ENCODE peak calls at places on chromosomes 16 and 17, in seven cellular contexts. One of them, this sample, is unnamed.

GRCh38 chr16:67666538-67667433 is at the start of the genes C16orf86 and ENKD1:
- DNase-seq in astrocyte of the spinal cord: peak
- DNase-seq in fibroblast of pulmonary artery: peak
- DNase-seq in BE2C: peak
- DNase-seq in mucosa of descending colon: peak
- DNase-seq in heart left ventricle: peak
- DNase-seq in Caco-2: peak
- DNase-seq in this sample: peak

GRCh38 chr16:56357291-56357764 is 68.0 kb downstream of the AMFR start:
- DNase-seq in astrocyte of the spinal cord: no peak
- DNase-seq in Caco-2: no peak
- DNase-seq in mucosa of descending colon: peak
- DNase-seq in heart left ventricle: peak
- DNase-seq in BE2C: no peak
- DNase-seq in fibroblast of pulmonary artery: peak
- DNase-seq in this sample: peak

GRCh38 chr16:89435051-89435450 is 55.3 kb downstream of the ANKRD11 start:
- DNase-seq in Caco-2: no peak
- DNase-seq in mucosa of descending colon: no peak
- DNase-seq in astrocyte of the spinal cord: no peak
- DNase-seq in heart left ventricle: no peak
- DNase-seq in fibroblast of pulmonary artery: no peak
- DNase-seq in BE2C: no peak
- DNase-seq in this sample: no peak

GRCh38 chr17:77215281-77215680 is 74.5 kb downstream of the SEC14L1 start:
- DNase-seq in mucosa of descending colon: no peak
- DNase-seq in fibroblast of pulmonary artery: no peak
- DNase-seq in BE2C: no peak
- DNase-seq in astrocyte of the spinal cord: no peak
- DNase-seq in heart left ventricle: no peak
- DNase-seq in Caco-2: no peak
- DNase-seq in this sample: no peak

GRCh38 chr17:75720656-75721462 is at the start of gene ITGB4:
- DNase-seq in fibroblast of pulmonary artery: no peak
- DNase-seq in astrocyte of the spinal cord: no peak
- DNase-seq in heart left ventricle: peak
- DNase-seq in Caco-2: peak
- DNase-seq in mucosa of descending colon: peak
- DNase-seq in BE2C: no peak
- DNase-seq in this sample: no peak

GRCh38 chr17:39730095-39730921 is at the start of gene MIEN1:
- DNase-seq in fibroblast of pulmonary artery: peak
- DNase-seq in BE2C: peak
- DNase-seq in Caco-2: peak
- DNase-seq in mucosa of descending colon: peak
- DNase-seq in heart left ventricle: peak
- DNase-seq in astrocyte of the spinal cord: peak
- DNase-seq in this sample: peak

GRCh38 chr16:75071621-75072020 is 45.0 kb downstream of the LDHD start:
- DNase-seq in BE2C: no peak
- DNase-seq in fibroblast of pulmonary artery: no peak
- DNase-seq in astrocyte of the spinal cord: no peak
- DNase-seq in heart left ventricle: no peak
- DNase-seq in Caco-2: no peak
- DNase-seq in mucosa of descending colon: no peak
- DNase-seq in this sample: no peak

GRCh38 chr16:31298958-31299357 is 39.2 kb downstream of the ITGAM start:
- DNase-seq in Caco-2: no peak
- DNase-seq in heart left ventricle: no peak
- DNase-seq in fibroblast of pulmonary artery: peak
- DNase-seq in astrocyte of the spinal cord: no peak
- DNase-seq in BE2C: no peak
- DNase-seq in mucosa of descending colon: no peak
- DNase-seq in this sample: no peak

GRCh38 chr17:2192367-2193028 is 111.1 kb downstream of the SMG6 start:
- DNase-seq in Caco-2: no peak
- DNase-seq in mucosa of descending colon: no peak
- DNase-seq in heart left ventricle: no peak
- DNase-seq in fibroblast of pulmonary artery: peak
- DNase-seq in astrocyte of the spinal cord: peak
- DNase-seq in BE2C: peak
- DNase-seq in this sample: peak

GRCh38 chr17:40447148-40447644 is 3.9 kb downstream of the IGFBP4 start:
- DNase-seq in Caco-2: no peak
- DNase-seq in BE2C: no peak
- DNase-seq in mucosa of descending colon: peak
- DNase-seq in astrocyte of the spinal cord: no peak
- DNase-seq in fibroblast of pulmonary artery: peak
- DNase-seq in heart left ventricle: peak
- DNase-seq in this sample: peak

GRCh38 chr17:40281663-40282062 is 6.0 kb upstream of the CDC6 start:
- DNase-seq in fibroblast of pulmonary artery: no peak
- DNase-seq in astrocyte of the spinal cord: no peak
- DNase-seq in BE2C: no peak
- DNase-seq in Caco-2: no peak
- DNase-seq in mucosa of descending colon: no peak
- DNase-seq in heart left ventricle: no peak
- DNase-seq in this sample: no peak

GRCh38 chr16:73179671-73180370 is 131.9 kb upstream of the ZFHX3 start:
- DNase-seq in heart left ventricle: peak
- DNase-seq in BE2C: no peak
- DNase-seq in astrocyte of the spinal cord: no peak
- DNase-seq in fibroblast of pulmonary artery: no peak
- DNase-seq in mucosa of descending colon: no peak
- DNase-seq in Caco-2: no peak
- DNase-seq in this sample: no peak

GRCh38 chr16:19766554-19766884 is 48.4 kb downstream of the IQCK start:
- DNase-seq in mucosa of descending colon: no peak
- DNase-seq in Caco-2: no peak
- DNase-seq in heart left ventricle: no peak
- DNase-seq in fibroblast of pulmonary artery: no peak
- DNase-seq in BE2C: no peak
- DNase-seq in astrocyte of the spinal cord: no peak
- DNase-seq in this sample: no peak

GRCh38 chr16:3152022-3152272 is 17.1 kb downstream of the ZNF213 start:
- DNase-seq in heart left ventricle: no peak
- DNase-seq in fibroblast of pulmonary artery: no peak
- DNase-seq in Caco-2: no peak
- DNase-seq in BE2C: no peak
- DNase-seq in astrocyte of the spinal cord: no peak
- DNase-seq in mucosa of descending colon: no peak
- DNase-seq in this sample: no peak

GRCh38 chr16:3698941-3699340 is 18.4 kb downstream of the TRAP1 start:
- DNase-seq in BE2C: no peak
- DNase-seq in astrocyte of the spinal cord: peak
- DNase-seq in fibroblast of pulmonary artery: no peak
- DNase-seq in heart left ventricle: no peak
- DNase-seq in Caco-2: no peak
- DNase-seq in mucosa of descending colon: no peak
- DNase-seq in this sample: no peak

GRCh38 chr17:68820825-68821481 is 134.2 kb downstream of the ABCA8 start:
- DNase-seq in heart left ventricle: no peak
- DNase-seq in BE2C: no peak
- DNase-seq in mucosa of descending colon: no peak
- DNase-seq in Caco-2: peak
- DNase-seq in astrocyte of the spinal cord: no peak
- DNase-seq in fibroblast of pulmonary artery: peak
- DNase-seq in this sample: no peak

GRCh38 chr16:4345439-4346204 is 5.5 kb downstream of the PAM16 start:
- DNase-seq in fibroblast of pulmonary artery: no peak
- DNase-seq in mucosa of descending colon: no peak
- DNase-seq in Caco-2: no peak
- DNase-seq in BE2C: no peak
- DNase-seq in heart left ventricle: no peak
- DNase-seq in astrocyte of the spinal cord: no peak
- DNase-seq in this sample: no peak

GRCh38 chr17:19579867-19580565 is 46.4 kb downstream of the SLC47A1 start:
- DNase-seq in BE2C: no peak
- DNase-seq in mucosa of descending colon: no peak
- DNase-seq in Caco-2: no peak
- DNase-seq in astrocyte of the spinal cord: no peak
- DNase-seq in heart left ventricle: no peak
- DNase-seq in fibroblast of pulmonary artery: peak
- DNase-seq in this sample: peak

GRCh38 chr16:56793504-56793903 is 63.6 kb downstream of the NUP93 start:
- DNase-seq in fibroblast of pulmonary artery: peak
- DNase-seq in BE2C: peak
- DNase-seq in astrocyte of the spinal cord: peak
- DNase-seq in mucosa of descending colon: no peak
- DNase-seq in heart left ventricle: no peak
- DNase-seq in Caco-2: peak
- DNase-seq in this sample: peak

GRCh38 chr17:53721101-53721500 is 101.6 kb upstream of the KIF2B start:
- DNase-seq in astrocyte of the spinal cord: peak
- DNase-seq in mucosa of descending colon: no peak
- DNase-seq in BE2C: no peak
- DNase-seq in heart left ventricle: no peak
- DNase-seq in Caco-2: no peak
- DNase-seq in fibroblast of pulmonary artery: no peak
- DNase-seq in this sample: peak

GRCh38 chr17:73598131-73598680 is 46.0 kb downstream of the SDK2 start:
- DNase-seq in Caco-2: no peak
- DNase-seq in astrocyte of the spinal cord: no peak
- DNase-seq in BE2C: peak
- DNase-seq in mucosa of descending colon: no peak
- DNase-seq in heart left ventricle: no peak
- DNase-seq in fibroblast of pulmonary artery: no peak
- DNase-seq in this sample: no peak

GRCh38 chr16:76653390-76654026 is 376.3 kb downstream of the CNTNAP4 start:
- DNase-seq in Caco-2: peak
- DNase-seq in BE2C: peak
- DNase-seq in fibroblast of pulmonary artery: peak
- DNase-seq in heart left ventricle: no peak
- DNase-seq in astrocyte of the spinal cord: peak
- DNase-seq in mucosa of descending colon: no peak
- DNase-seq in this sample: peak

GRCh38 chr16:55505333-55506015 is 3.4 kb upstream of the LPCAT2 start:
- DNase-seq in heart left ventricle: no peak
- DNase-seq in mucosa of descending colon: no peak
- DNase-seq in fibroblast of pulmonary artery: no peak
- DNase-seq in Caco-2: no peak
- DNase-seq in astrocyte of the spinal cord: no peak
- DNase-seq in BE2C: no peak
- DNase-seq in this sample: no peak

GRCh38 chr16:425740-426114 is 278 bp downstream of the RAB11FIP3 start:
- DNase-seq in BE2C: no peak
- DNase-seq in heart left ventricle: peak
- DNase-seq in astrocyte of the spinal cord: no peak
- DNase-seq in fibroblast of pulmonary artery: no peak
- DNase-seq in mucosa of descending colon: no peak
- DNase-seq in Caco-2: no peak
- DNase-seq in this sample: no peak

GRCh38 chr16:75256871-75257343 is 5.5 kb upstream of the BCAR1 start:
- DNase-seq in fibroblast of pulmonary artery: no peak
- DNase-seq in heart left ventricle: peak
- DNase-seq in astrocyte of the spinal cord: peak
- DNase-seq in Caco-2: no peak
- DNase-seq in BE2C: peak
- DNase-seq in mucosa of descending colon: peak
- DNase-seq in this sample: peak

GRCh38 chr16:87823146-87823929 is 46.0 kb downstream of the SLC7A5 start:
- DNase-seq in Caco-2: peak
- DNase-seq in fibroblast of pulmonary artery: no peak
- DNase-seq in astrocyte of the spinal cord: no peak
- DNase-seq in mucosa of descending colon: no peak
- DNase-seq in heart left ventricle: no peak
- DNase-seq in BE2C: peak
- DNase-seq in this sample: no peak
- TF ChIP-seq CTCF in Caco-2: no peak
- TF ChIP-seq CTCF in fibroblast of pulmonary artery: no peak
- TF ChIP-seq CTCF in astrocyte of the spinal cord: no peak
- TF ChIP-seq CTCF in mucosa of descending colon: no peak
- TF ChIP-seq CTCF in heart left ventricle: no peak
- TF ChIP-seq CTCF in BE2C: no peak
- TF ChIP-seq CTCF in this sample: no peak

GRCh38 chr17:34638526-34639260 is 59.3 kb downstream of the TMEM132E start:
- DNase-seq in mucosa of descending colon: no peak
- DNase-seq in Caco-2: no peak
- DNase-seq in fibroblast of pulmonary artery: no peak
- DNase-seq in BE2C: no peak
- DNase-seq in heart left ventricle: no peak
- DNase-seq in astrocyte of the spinal cord: no peak
- DNase-seq in this sample: no peak

GRCh38 chr17:34635876-34636275 is 56.5 kb downstream of the TMEM132E start:
- DNase-seq in Caco-2: no peak
- DNase-seq in mucosa of descending colon: no peak
- DNase-seq in heart left ventricle: no peak
- DNase-seq in BE2C: no peak
- DNase-seq in fibroblast of pulmonary artery: no peak
- DNase-seq in astrocyte of the spinal cord: no peak
- DNase-seq in this sample: no peak

GRCh38 chr17:34639706-34640425 is 60.5 kb downstream of the TMEM132E start:
- DNase-seq in fibroblast of pulmonary artery: no peak
- DNase-seq in Caco-2: no peak
- DNase-seq in heart left ventricle: no peak
- DNase-seq in astrocyte of the spinal cord: no peak
- DNase-seq in BE2C: no peak
- DNase-seq in mucosa of descending colon: no peak
- DNase-seq in this sample: no peak

GRCh38 chr17:34637041-34637547 is 57.7 kb downstream of the TMEM132E start:
- DNase-seq in fibroblast of pulmonary artery: no peak
- DNase-seq in astrocyte of the spinal cord: no peak
- DNase-seq in Caco-2: no peak
- DNase-seq in heart left ventricle: no peak
- DNase-seq in BE2C: no peak
- DNase-seq in mucosa of descending colon: no peak
- DNase-seq in this sample: no peak

GRCh38 chr17:34637548-34638525 is 58.5 kb downstream of the TMEM132E start:
- DNase-seq in fibroblast of pulmonary artery: peak
- DNase-seq in astrocyte of the spinal cord: peak
- DNase-seq in Caco-2: peak
- DNase-seq in BE2C: peak
- DNase-seq in heart left ventricle: peak
- DNase-seq in mucosa of descending colon: peak
- DNase-seq in this sample: peak
- H3K4me3 ChIP-seq in fibroblast of pulmonary artery: no peak
- H3K4me3 ChIP-seq in astrocyte of the spinal cord: no peak
- H3K4me3 ChIP-seq in Caco-2: no peak
- H3K4me3 ChIP-seq in BE2C: no peak
- H3K4me3 ChIP-seq in heart left ventricle: peak
- H3K4me3 ChIP-seq in mucosa of descending colon: no peak
- H3K4me3 ChIP-seq in this sample: no peak

GRCh38 chr17:64060331-64060730 is 39.9 kb upstream of the ICAM2 start:
- DNase-seq in mucosa of descending colon: no peak
- DNase-seq in fibroblast of pulmonary artery: no peak
- DNase-seq in heart left ventricle: no peak
- DNase-seq in Caco-2: no peak
- DNase-seq in astrocyte of the spinal cord: no peak
- DNase-seq in BE2C: no peak
- DNase-seq in this sample: no peak
- TF ChIP-seq CTCF in mucosa of descending colon: no peak
- TF ChIP-seq CTCF in fibroblast of pulmonary artery: no peak
- TF ChIP-seq CTCF in heart left ventricle: no peak
- TF ChIP-seq CTCF in Caco-2: no peak
- TF ChIP-seq CTCF in astrocyte of the spinal cord: no peak
- TF ChIP-seq CTCF in BE2C: no peak
- TF ChIP-seq CTCF in this sample: no peak

DNA sequence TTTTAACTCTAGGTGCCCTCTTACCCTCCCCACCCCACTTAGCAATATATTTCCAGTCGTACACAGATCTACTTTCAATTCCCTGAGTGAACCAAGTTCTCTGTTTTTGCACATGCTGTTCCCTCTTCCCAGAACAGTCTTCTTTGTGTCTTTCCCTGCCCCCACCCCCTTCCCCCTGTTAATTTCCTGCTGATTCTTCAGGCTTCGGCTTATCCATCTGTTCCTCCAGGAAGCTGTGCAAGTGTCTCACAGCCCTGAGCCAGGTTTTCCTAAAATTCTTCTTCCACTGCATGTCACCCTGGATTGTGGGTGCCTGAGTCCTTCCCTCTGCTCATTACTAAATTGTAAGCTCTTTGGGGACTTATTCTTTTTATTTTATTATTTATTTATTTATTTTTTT is 12.4 kb upstream of the SPOP start:
- DNase-seq in BE2C: no peak
- DNase-seq in Caco-2: no peak
- DNase-seq in astrocyte of the spinal cord: no peak
- DNase-seq in fibroblast of pulmonary artery: no peak
- DNase-seq in heart left ventricle: no peak
- DNase-seq in mucosa of descending colon: no peak
- DNase-seq in this sample: no peak
- H3K4me3 ChIP-seq in BE2C: no peak
- H3K4me3 ChIP-seq in Caco-2: no peak
- H3K4me3 ChIP-seq in astrocyte of the spinal cord: no peak
- H3K4me3 ChIP-seq in fibroblast of pulmonary artery: no peak
- H3K4me3 ChIP-seq in heart left ventricle: no peak
- H3K4me3 ChIP-seq in mucosa of descending colon: no peak
- H3K4me3 ChIP-seq in this sample: no peak